ENCODE peak calls at places on chromosomes 2 and 18, in four cellular contexts. U, I, F and J are unnamed samples. For H3K9me1, the result is how much of the 10 kb centered on the place peaks cover.

GRCh38 chr2:196170202-196170680 is 1.1 kb downstream of the STK17B start:
- DNase-seq in I (peak), F (no peak), U (peak), J (peak)

GRCh38 chr18:78948707-78949106 is 30.9 kb upstream of the SALL3 start:
- DNase-seq in F (no peak), U (no peak), I (no peak), J (no peak)

GRCh38 chr18:33749831-33750230 is 171.8 kb downstream of the ASXL3 start:
- DNase-seq in U (no peak), F (no peak), I (no peak), J (no peak)

GRCh38 chr2:102271844-102272243 is 39.5 kb upstream of the IL1RL1 start:
- DNase-seq in I (no peak), F (no peak), U (no peak), J (peak)

GRCh38 chr2:54648256-54648655 is 75.2 kb upstream of the EML6 start:
- DNase-seq in F (no peak), I (no peak), U (no peak), J (no peak)

GRCh38 chr2:113806217-113806913 is 49.9 kb upstream of the SLC35F5 start:
- DNase-seq in F (no peak), U (no peak), I (no peak), J (no peak)

GRCh38 chr2:102061286-102061699 is 69.5 kb downstream of the IL1R2 start:
- DNase-seq in F (no peak), U (no peak), I (no peak), J (no peak)

GRCh38 chr18:79540161-79540913 is 139.3 kb upstream of the CTDP1 start:
- DNase-seq in F (no peak), I (no peak), U (no peak), J (no peak)

GRCh38 chr18:681985-682384 is 24.5 kb downstream of the TYMS start:
- DNase-seq in I (no peak), F (no peak), U (no peak), J (no peak)

GRCh38 chr2:18749912-18750526 is 160.7 kb upstream of the NT5C1B start:
- DNase-seq in U (peak), I (peak), F (no peak), J (peak)

GRCh38 chr18:13501896-13502295 is 224.5 kb downstream of the FAM210A start:
- DNase-seq in U (no peak), I (no peak), F (no peak), J (peak)

DNA sequence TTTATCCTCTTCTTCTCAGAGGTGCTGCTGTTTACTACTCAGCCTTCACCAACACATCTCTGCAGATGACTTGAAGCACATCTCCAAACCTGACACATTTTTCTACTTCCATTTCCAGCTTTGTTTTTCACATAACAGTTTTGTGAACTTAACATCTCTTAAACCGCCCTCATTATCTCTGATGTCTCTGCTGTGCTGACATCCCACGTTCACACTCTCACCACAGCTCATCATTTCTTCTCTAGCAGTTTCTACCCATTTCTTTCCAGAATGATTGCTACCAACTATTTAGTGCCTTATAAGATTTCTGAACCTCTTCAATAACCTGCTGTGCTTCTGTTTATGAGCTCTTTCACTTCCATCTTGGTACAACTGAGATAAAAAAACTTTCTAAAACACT is 238.0 kb downstream of the PTPRM start:
- DNase-seq in U (no peak), I (no peak), F (no peak), J (no peak)
- H3K9me1 ChIP-seq in U (under half), I (under half), F (under half), J (under half)

GRCh38 chr2:46570396-46570795 is 91.0 kb downstream of the TMEM247 start:
- DNase-seq in I (peak), F (no peak), U (no peak), J (no peak)
- H3K9me1 ChIP-seq in I (under half), F (under half), U (under half), J (under half)

GRCh38 chr2:141464995-141465394 is 665.8 kb downstream of the LRP1B start:
- DNase-seq in U (no peak), I (no peak), F (no peak), J (no peak)

GRCh38 chr2:141467331-141467730 is 663.5 kb downstream of the LRP1B start:
- DNase-seq in F (no peak), U (no peak), I (no peak), J (no peak)

GRCh38 chr2:141468746-141469145 is 662.1 kb downstream of the LRP1B start:
- DNase-seq in F (no peak), I (no peak), U (no peak), J (no peak)
- H3K9me1 ChIP-seq in F (under half), I (under half), U (under half), J (under half)

GRCh38 chr2:71173096-71173495 is 42.7 kb downstream of the MPHOSPH10 start:
- DNase-seq in I (no peak), F (no peak), U (no peak), J (no peak)
- H3K9me1 ChIP-seq in I (under half), F (under half), U (under half), J (under half)

DNA sequence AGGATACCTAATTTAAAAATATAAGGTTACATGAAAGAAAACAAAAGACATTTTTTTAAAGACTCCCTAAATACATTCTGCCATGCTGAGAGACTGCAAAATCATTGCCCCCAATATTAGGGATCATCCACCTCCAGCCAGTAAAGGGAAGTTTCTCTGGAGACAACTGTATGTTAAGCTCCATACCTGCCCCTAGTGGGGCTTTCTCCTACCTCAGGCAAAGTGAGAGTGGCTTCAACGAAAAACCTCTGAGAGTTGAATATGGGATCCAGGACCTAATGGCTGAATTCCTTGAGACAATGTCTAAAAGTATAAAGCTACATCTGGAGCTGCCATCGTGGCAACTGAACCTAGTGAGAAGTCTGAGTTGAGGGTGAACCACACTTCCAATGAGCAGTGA is 248.1 kb upstream of the FIGN start:
- DNase-seq in U (no peak), I (no peak), F (no peak), J (no peak)
- H3K9me1 ChIP-seq in U (under half), I (under half), F (under half), J (under half)

DNA sequence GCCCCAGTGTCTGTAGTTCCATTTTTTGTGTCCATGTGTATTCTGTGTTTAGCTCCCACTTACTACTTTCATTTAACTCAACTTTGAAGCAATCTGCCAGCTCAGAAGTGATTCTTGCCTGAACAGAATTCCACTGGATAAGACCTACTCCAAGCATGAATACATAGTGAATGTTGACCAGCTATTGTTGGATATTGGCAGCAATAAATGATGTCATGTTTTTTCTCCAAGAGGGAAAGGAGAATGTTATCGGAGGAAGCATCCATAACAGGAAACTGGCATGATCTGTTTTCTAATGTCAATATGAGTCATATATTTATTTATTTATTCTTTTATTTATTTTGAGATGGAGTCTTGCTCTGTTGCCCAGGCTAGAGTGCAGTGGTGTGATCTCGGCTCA is 36.8 kb upstream of the TRAPPC8 start:
- DNase-seq in F (no peak), U (no peak), I (no peak), J (peak)
- H3K9me1 ChIP-seq in F (under half), U (under half), I (under half), J (under half)

GRCh38 chr2:231423176-231423575 is 27.7 kb downstream of the B3GNT7 start:
- DNase-seq in I (no peak), F (no peak), U (no peak), J (no peak)

GRCh38 chr2:231427116-231427515 is 31.6 kb downstream of the B3GNT7 start:
- DNase-seq in F (no peak), I (no peak), U (no peak), J (no peak)

GRCh38 chr2:231429152-231429551 is 33.6 kb downstream of the B3GNT7 start:
- DNase-seq in I (no peak), U (no peak), F (no peak), J (no peak)

GRCh38 chr2:231425291-231425810 is 29.8 kb downstream of the B3GNT7 start:
- DNase-seq in I (no peak), U (no peak), F (no peak), J (no peak)

GRCh38 chr2:231425811-231426703 is 30.5 kb downstream of the B3GNT7 start:
- DNase-seq in F (no peak), I (no peak), U (no peak), J (no peak)
- H3K9me1 ChIP-seq in F (under half), I (under half), U (under half), J (under half)

GRCh38 chr2:167581961-167582574 is 665.3 kb downstream of the STK39 start:
- DNase-seq in I (no peak), U (peak), F (no peak), J (no peak)

GRCh38 chr2:167579826-167580225 is 667.6 kb downstream of the STK39 start:
- DNase-seq in F (no peak), I (no peak), U (no peak), J (no peak)

GRCh38 chr2:167582619-167583018 is 664.8 kb downstream of the STK39 start:
- DNase-seq in F (no peak), I (no peak), U (no peak), J (no peak)
- H3K9me1 ChIP-seq in F (under half), I (under half), U (under half), J (under half)